ENCODE peak calls at places on chromosomes 2 and 18, in six cellular contexts. W is neuronal stem cell, F is mesenchymal stem cell, P is trophoblast cell, V is IMR-90, Z is H1. X is an unnamed sample.

GRCh38 chr2:199659207-199659606 is 191.8 kb downstream of the FTCDNL1 start:
- DNase-seq in W (peak; percentile 48), F (peak; percentile 35), P (peak; percentile 6), V (peak; percentile 3), Z (peak; percentile 85), X (peak; percentile 83)

GRCh38 chr2:68251855-68252406 is 401 bp downstream of the PPP3R1 start:
- DNase-seq in W (peak; percentile 33), F (no peak), P (peak; percentile 42), V (no peak), Z (peak; percentile 57), X (peak; percentile 37)

GRCh38 chr2:233082222-233082933 is 22.2 kb downstream of the INPP5D start:
- DNase-seq in W (no peak), F (no peak), P (no peak), V (no peak), Z (no peak), X (no peak)

GRCh38 chr2:69716555-69717120 is 25.3 kb upstream of the ANXA4 start:
- DNase-seq in W (no peak), F (no peak), P (no peak), V (peak; percentile 71), Z (no peak), X (no peak)

GRCh38 chr18:23131693-23132319 is 3.5 kb upstream of the CABLES1 start:
- DNase-seq in W (peak; percentile 74), F (peak; percentile 87), P (peak; percentile 94), V (peak; percentile 84), Z (no peak), X (peak; percentile 48)

GRCh38 chr2:68391099-68391498 is 26.0 kb downstream of the PLEK start:
- DNase-seq in W (no peak), F (no peak), P (no peak), V (no peak), Z (no peak), X (no peak)

GRCh38 chr2:84735383-84735782 is 145.5 kb downstream of the TRABD2A start:
- DNase-seq in W (no peak), F (no peak), P (no peak), V (peak; percentile 3), Z (no peak), X (no peak)

GRCh38 chr2:60641866-60642788 is 88.7 kb upstream of the BCL11A start:
- DNase-seq in W (peak; percentile 49), F (peak; percentile 43), P (peak; percentile 70), V (peak; percentile 49), Z (peak; percentile 47), X (peak; percentile 36)

GRCh38 chr2:164981217-164981990 is 26.1 kb upstream of the SLC38A11 start:
- DNase-seq in W (no peak), F (peak; percentile 38), P (no peak), V (peak; percentile 58), Z (no peak), X (no peak)

GRCh38 chr2:170696006-170696405 is 19.1 kb upstream of the SP5 start:
- DNase-seq in W (no peak), F (no peak), P (no peak), V (no peak), Z (no peak), X (no peak)

GRCh38 chr2:162153608-162154224 is 1.7 kb upstream of the GCG start:
- DNase-seq in W (peak; percentile 61), F (peak; percentile 69), P (peak; percentile 84), V (peak; percentile 49), Z (peak; percentile 72), X (peak; percentile 63)

GRCh38 chr2:74528600-74529356 is 728 bp downstream of the AUP1 start:
- DNase-seq in W (no peak), F (no peak), P (no peak), V (no peak), Z (no peak), X (no peak)

GRCh38 chr18:12076424-12077140 is 17.1 kb upstream of the ANKRD62 start:
- DNase-seq in W (no peak), F (peak; percentile 43), P (peak; percentile 69), V (peak; percentile 7), Z (no peak), X (no peak)

GRCh38 chr18:41558744-41559143 is 396.3 kb upstream of the PIK3C3 start:
- DNase-seq in W (no peak), F (no peak), P (no peak), V (no peak), Z (no peak), X (no peak)

GRCh38 chr2:190859347-190860297 is 21.0 kb upstream of the GLS start:
- DNase-seq in W (no peak), F (no peak), P (peak; percentile 79), V (peak; percentile 62), Z (no peak), X (no peak)
- H2AK5ac ChIP-seq in W (no peak overlapping the region), F (peak overlapping the region; percentile 99), P (no peak overlapping the region), V (peak overlapping the region; percentile 89), Z (peak overlapping the region; percentile 94), X (no peak overlapping the region)

GRCh38 chr2:3480352-3481010 is 38.9 kb downstream of the ADI1 start:
- DNase-seq in W (no peak), F (no peak), P (no peak), V (no peak), Z (no peak), X (no peak)

GRCh38 chr2:3482363-3482821 is 36.9 kb downstream of the ADI1 start:
- DNase-seq in W (no peak), F (no peak), P (no peak), V (no peak), Z (no peak), X (no peak)

GRCh38 chr2:3481736-3482362 is 37.5 kb downstream of the ADI1 start:
- DNase-seq in W (no peak), F (no peak), P (no peak), V (no peak), Z (no peak), X (no peak)

GRCh38 chr2:3479430-3480320 is 39.7 kb downstream of the ADI1 start:
- DNase-seq in W (no peak), F (no peak), P (no peak), V (no peak), Z (no peak), X (no peak)

GRCh38 chr2:3481011-3481400 is 38.3 kb downstream of the ADI1 start:
- DNase-seq in W (no peak), F (no peak), P (no peak), V (no peak), Z (no peak), X (no peak)
- H3K4me2 ChIP-seq in W (no peak overlapping the region), F (no peak overlapping the region), P (no peak overlapping the region), V (no peak overlapping the region), Z (no peak overlapping the region), X (no peak overlapping the region)

GRCh38 chr18:65523461-65523860 is 227.4 kb upstream of the CDH7 start:
- DNase-seq in W (no peak), F (no peak), P (no peak), V (no peak), Z (peak; percentile 51), X (peak; percentile 66)

GRCh38 chr18:65526099-65526498 is 224.7 kb upstream of the CDH7 start:
- DNase-seq in W (no peak), F (no peak), P (no peak), V (no peak), Z (no peak), X (no peak)

GRCh38 chr18:65527879-65528633 is 222.8 kb upstream of the CDH7 start:
- DNase-seq in W (no peak), F (no peak), P (no peak), V (no peak), Z (no peak), X (no peak)

GRCh38 chr18:65522907-65523306 is 227.9 kb upstream of the CDH7 start:
- DNase-seq in W (no peak), F (no peak), P (no peak), V (no peak), Z (no peak), X (peak; percentile 32)
- H3K14ac ChIP-seq in W (peak overlapping the region; percentile 56), F (no peak overlapping the region), P (no peak overlapping the region), V (no peak overlapping the region), Z (no peak overlapping the region), X (no peak overlapping the region)

GRCh38 chr2:101002562-101003277 is 631 bp downstream of the RPL31 start:
- DNase-seq in W (no peak), F (peak; percentile 42), P (peak; percentile 20), V (no peak), Z (no peak), X (no peak)

GRCh38 chr2:101004671-101005325 is 2.7 kb downstream of the RPL31 start:
- DNase-seq in W (no peak), F (no peak), P (no peak), V (no peak), Z (no peak), X (no peak)

GRCh38 chr2:101003278-101003775 is 1.2 kb downstream of the RPL31 start:
- DNase-seq in W (no peak), F (peak; percentile 49), P (no peak), V (peak; percentile 9), Z (peak; percentile 41), X (no peak)

GRCh38 chr2:100999995-101000394 is 2.1 kb upstream of the RPL31 start:
- DNase-seq in W (no peak), F (no peak), P (no peak), V (no peak), Z (no peak), X (no peak)

GRCh38 chr2:101001713-101002561 is at the start of gene RPL31:
- DNase-seq in W (peak; percentile 88), F (peak; percentile 97), P (peak; percentile 95), V (peak; percentile 97), Z (peak; percentile 96), X (peak; percentile 97)
- H2AK5ac ChIP-seq in W (peak within 1 kb of the TSS; percentile 81), F (peak within 1 kb of the TSS; percentile 50), P (peak within 1 kb of the TSS; percentile 86), V (peak within 1 kb of the TSS; percentile 96), Z (peak within 1 kb of the TSS; percentile 88), X (no peak within 1 kb of the TSS)

GRCh38 chr2:80086831-80087230 is 217.7 kb downstream of the LRRTM1 start:
- DNase-seq in W (no peak), F (peak; percentile 81), P (no peak), V (peak; percentile 94), Z (no peak), X (no peak)
- H3K4me2 ChIP-seq in W (no peak overlapping the region), F (no peak overlapping the region), P (no peak overlapping the region), V (no peak overlapping the region), Z (no peak overlapping the region), X (no peak overlapping the region)

GRCh38 chr18:5414546-5414945 is 119.0 kb upstream of the ZBTB14 start:
- DNase-seq in W (peak; percentile 54), F (no peak), P (no peak), V (no peak), Z (no peak), X (peak; percentile 56)
- H3K14ac ChIP-seq in W (no peak overlapping the region), F (no peak overlapping the region), P (peak overlapping the region; percentile 65), V (no peak overlapping the region), Z (no peak overlapping the region), X (no peak overlapping the region)

GRCh38 chr2:128320609-128321420 is 2.1 kb upstream of the HS6ST1 start:
- DNase-seq in W (no peak), F (no peak), P (no peak), V (no peak), Z (no peak), X (no peak)
- H2AK5ac ChIP-seq in W (peak overlapping the region; percentile 98), F (peak overlapping the region; percentile 65), P (peak overlapping the region; percentile 64), V (peak overlapping the region; percentile 77), Z (peak overlapping the region; percentile 56), X (no peak overlapping the region)